ENCODE peak calls at places on chromosomes 7 and 10, in eight cellular contexts. One of them, this sample, is unnamed.

GRCh38 chr7:157224627-157225026 is 85.9 kb downstream of the UBE3C start:
- DNase-seq in right lobe of liver: no peak
- DNase-seq in A549: peak; percentile 65
- DNase-seq in endothelial cell of umbilical vein: peak; percentile 25
- DNase-seq in stomach: no peak
- DNase-seq in suprapubic skin: no peak
- DNase-seq in heart left ventricle: no peak
- DNase-seq in ovary: no peak
- DNase-seq in this sample: no peak

GRCh38 chr7:6116216-6116615 is 85.0 kb downstream of the ANKRD61 start:
- DNase-seq in right lobe of liver: no peak
- DNase-seq in A549: no peak
- DNase-seq in endothelial cell of umbilical vein: no peak
- DNase-seq in stomach: no peak
- DNase-seq in suprapubic skin: no peak
- DNase-seq in heart left ventricle: no peak
- DNase-seq in ovary: no peak
- DNase-seq in this sample: no peak

GRCh38 chr7:26639695-26640094 is 224.7 kb downstream of the SKAP2 start:
- DNase-seq in right lobe of liver: no peak
- DNase-seq in A549: no peak
- DNase-seq in endothelial cell of umbilical vein: no peak
- DNase-seq in stomach: no peak
- DNase-seq in suprapubic skin: no peak
- DNase-seq in heart left ventricle: no peak
- DNase-seq in ovary: no peak
- DNase-seq in this sample: no peak

GRCh38 chr7:37150180-37150579 is 298.5 kb downstream of the ELMO1 start:
- DNase-seq in right lobe of liver: no peak
- DNase-seq in A549: no peak
- DNase-seq in endothelial cell of umbilical vein: no peak
- DNase-seq in stomach: no peak
- DNase-seq in suprapubic skin: no peak
- DNase-seq in heart left ventricle: no peak
- DNase-seq in ovary: no peak
- DNase-seq in this sample: no peak

GRCh38 chr10:67550838-67551402 is 145.1 kb downstream of the CTNNA3 start:
- DNase-seq in right lobe of liver: no peak
- DNase-seq in A549: no peak
- DNase-seq in endothelial cell of umbilical vein: no peak
- DNase-seq in stomach: no peak
- DNase-seq in suprapubic skin: no peak
- DNase-seq in heart left ventricle: peak; percentile 55
- DNase-seq in ovary: no peak
- DNase-seq in this sample: no peak

GRCh38 chr7:3861941-3862340 is 560.9 kb downstream of the SDK1 start:
- DNase-seq in right lobe of liver: no peak
- DNase-seq in A549: no peak
- DNase-seq in endothelial cell of umbilical vein: peak; percentile 9
- DNase-seq in stomach: no peak
- DNase-seq in suprapubic skin: peak; percentile 81
- DNase-seq in heart left ventricle: no peak
- DNase-seq in ovary: no peak
- DNase-seq in this sample: peak; percentile 19

GRCh38 chr7:55237156-55237721 is 127.9 kb upstream of the LANCL2 start:
- DNase-seq in right lobe of liver: no peak
- DNase-seq in A549: no peak
- DNase-seq in endothelial cell of umbilical vein: no peak
- DNase-seq in stomach: no peak
- DNase-seq in suprapubic skin: no peak
- DNase-seq in heart left ventricle: no peak
- DNase-seq in ovary: no peak
- DNase-seq in this sample: no peak

GRCh38 chr7:45869426-45869825 is 3.5 kb downstream of the CCDC201 start:
- DNase-seq in right lobe of liver: no peak
- DNase-seq in A549: peak; percentile 32
- DNase-seq in endothelial cell of umbilical vein: no peak
- DNase-seq in stomach: no peak
- DNase-seq in suprapubic skin: no peak
- DNase-seq in heart left ventricle: no peak
- DNase-seq in ovary: no peak
- DNase-seq in this sample: no peak

GRCh38 chr10:89567566-89568245 is 32.3 kb upstream of the SLC16A12 start:
- DNase-seq in right lobe of liver: no peak
- DNase-seq in A549: no peak
- DNase-seq in endothelial cell of umbilical vein: no peak
- DNase-seq in stomach: no peak
- DNase-seq in suprapubic skin: no peak
- DNase-seq in heart left ventricle: no peak
- DNase-seq in ovary: no peak
- DNase-seq in this sample: no peak

GRCh38 chr10:6348091-6348862 is 145.5 kb downstream of the PFKFB3 start:
- DNase-seq in right lobe of liver: no peak
- DNase-seq in A549: no peak
- DNase-seq in endothelial cell of umbilical vein: no peak
- DNase-seq in stomach: peak; percentile 51
- DNase-seq in suprapubic skin: no peak
- DNase-seq in heart left ventricle: peak; percentile 69
- DNase-seq in ovary: no peak
- DNase-seq in this sample: no peak

GRCh38 chr10:14349081-14349480 is 18.4 kb upstream of the FRMD4A start:
- DNase-seq in right lobe of liver: no peak
- DNase-seq in A549: no peak
- DNase-seq in endothelial cell of umbilical vein: no peak
- DNase-seq in stomach: no peak
- DNase-seq in suprapubic skin: no peak
- DNase-seq in heart left ventricle: no peak
- DNase-seq in ovary: no peak
- DNase-seq in this sample: no peak

GRCh38 chr10:112802411-112803060 is 147.5 kb upstream of the TCF7L2 start:
- DNase-seq in right lobe of liver: no peak
- DNase-seq in A549: no peak
- DNase-seq in endothelial cell of umbilical vein: no peak
- DNase-seq in stomach: no peak
- DNase-seq in suprapubic skin: no peak
- DNase-seq in heart left ventricle: no peak
- DNase-seq in ovary: no peak
- DNase-seq in this sample: no peak

GRCh38 chr7:513521-514166 is 6.0 kb downstream of the PDGFA start:
- DNase-seq in right lobe of liver: no peak
- DNase-seq in A549: no peak
- DNase-seq in endothelial cell of umbilical vein: no peak
- DNase-seq in stomach: no peak
- DNase-seq in suprapubic skin: no peak
- DNase-seq in heart left ventricle: no peak
- DNase-seq in ovary: no peak
- DNase-seq in this sample: peak; percentile 91

GRCh38 chr10:124296121-124296812 is 122.5 kb downstream of the OAT start:
- DNase-seq in right lobe of liver: no peak
- DNase-seq in A549: no peak
- DNase-seq in endothelial cell of umbilical vein: no peak
- DNase-seq in stomach: no peak
- DNase-seq in suprapubic skin: peak; percentile 66
- DNase-seq in heart left ventricle: no peak
- DNase-seq in ovary: no peak
- DNase-seq in this sample: no peak

GRCh38 chr7:106659963-106660861 is 746 bp downstream of the CCDC71L start:
- DNase-seq in right lobe of liver: peak; percentile 90
- DNase-seq in A549: peak; percentile 87
- DNase-seq in endothelial cell of umbilical vein: peak; percentile 87
- DNase-seq in stomach: peak; percentile 79
- DNase-seq in suprapubic skin: peak; percentile 87
- DNase-seq in heart left ventricle: peak; percentile 90
- DNase-seq in ovary: peak; percentile 62
- DNase-seq in this sample: peak; percentile 77
- TF ChIP-seq POLR2A in right lobe of liver: peak; percentile 51
- TF ChIP-seq POLR2A in A549: no peak
- TF ChIP-seq POLR2A in endothelial cell of umbilical vein: peak; percentile 68
- TF ChIP-seq POLR2A in stomach: no peak
- TF ChIP-seq POLR2A in suprapubic skin: no peak
- TF ChIP-seq POLR2A in heart left ventricle: no peak
- TF ChIP-seq POLR2A in ovary: no peak
- TF ChIP-seq POLR2A in this sample: no peak

DNA sequence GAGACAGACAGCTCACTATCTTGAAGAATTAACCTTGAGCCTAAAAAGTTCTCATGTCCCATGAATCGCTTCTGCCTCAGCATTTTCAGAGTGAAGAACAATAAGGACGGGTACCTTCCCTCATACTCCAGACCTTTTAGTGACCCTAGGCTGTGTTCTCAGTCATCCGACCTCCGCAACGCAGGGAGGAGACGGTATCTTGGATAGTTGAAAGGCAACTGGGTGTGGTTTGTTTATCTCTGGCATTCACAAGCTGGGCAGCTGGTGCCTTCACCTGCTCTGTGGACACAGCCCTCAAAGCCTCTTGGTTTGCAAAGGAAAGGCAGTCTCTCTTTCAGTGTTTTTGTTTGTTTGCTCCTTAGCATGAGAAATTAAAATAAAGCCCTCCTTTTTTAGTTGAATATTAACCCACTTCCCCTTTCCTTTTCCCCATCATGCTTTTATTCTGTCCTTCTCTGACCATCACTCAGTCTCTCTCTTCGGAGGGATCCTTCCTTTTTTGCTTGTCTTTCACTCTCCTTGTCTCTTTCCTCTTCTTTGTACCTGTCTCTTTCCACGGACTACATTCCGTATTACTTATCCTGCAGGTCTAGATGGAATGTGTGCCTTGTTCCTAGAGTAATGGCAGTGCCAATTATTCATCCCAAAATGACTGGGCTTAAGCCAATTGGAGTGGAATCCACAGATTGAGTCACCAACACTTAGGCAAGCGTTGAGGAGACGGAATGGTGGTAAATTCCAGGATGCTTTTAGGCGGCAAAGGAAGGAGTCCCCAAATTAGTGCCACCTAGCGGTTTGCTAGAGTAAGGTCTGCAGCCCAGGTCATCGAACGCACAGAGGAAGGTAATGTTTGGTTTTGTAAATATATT is 45.8 kb downstream of the PRR15 start:
- DNase-seq in right lobe of liver: no peak
- DNase-seq in A549: peak; percentile 77
- DNase-seq in endothelial cell of umbilical vein: peak; percentile 17
- DNase-seq in stomach: peak; percentile 37
- DNase-seq in suprapubic skin: no peak
- DNase-seq in heart left ventricle: no peak
- DNase-seq in ovary: no peak
- DNase-seq in this sample: peak; percentile 58
- TF ChIP-seq POLR2A in right lobe of liver: no peak
- TF ChIP-seq POLR2A in A549: no peak
- TF ChIP-seq POLR2A in endothelial cell of umbilical vein: no peak
- TF ChIP-seq POLR2A in stomach: no peak
- TF ChIP-seq POLR2A in suprapubic skin: no peak
- TF ChIP-seq POLR2A in heart left ventricle: no peak
- TF ChIP-seq POLR2A in ovary: no peak
- TF ChIP-seq POLR2A in this sample: no peak

GRCh38 chr7:17298840-17299476 is 506 bp downstream of the AHR start:
- DNase-seq in right lobe of liver: peak; percentile 78
- DNase-seq in A549: peak; percentile 39
- DNase-seq in endothelial cell of umbilical vein: no peak
- DNase-seq in stomach: peak; percentile 49
- DNase-seq in suprapubic skin: peak; percentile 81
- DNase-seq in heart left ventricle: peak; percentile 74
- DNase-seq in ovary: peak; percentile 27
- DNase-seq in this sample: no peak
- TF ChIP-seq POLR2A in right lobe of liver: peak; percentile 40
- TF ChIP-seq POLR2A in A549: no peak
- TF ChIP-seq POLR2A in endothelial cell of umbilical vein: no peak
- TF ChIP-seq POLR2A in stomach: no peak
- TF ChIP-seq POLR2A in suprapubic skin: peak; percentile 17
- TF ChIP-seq POLR2A in heart left ventricle: no peak
- TF ChIP-seq POLR2A in ovary: no peak
- TF ChIP-seq POLR2A in this sample: no peak

GRCh38 chr7:150986556-150986955 is 4.3 kb upstream of the NOS3 start:
- DNase-seq in right lobe of liver: peak; percentile 46
- DNase-seq in A549: no peak
- DNase-seq in endothelial cell of umbilical vein: no peak
- DNase-seq in stomach: no peak
- DNase-seq in suprapubic skin: no peak
- DNase-seq in heart left ventricle: peak; percentile 42
- DNase-seq in ovary: no peak
- DNase-seq in this sample: no peak

GRCh38 chr7:150990416-150991186 is at the start of gene NOS3:
- DNase-seq in right lobe of liver: peak; percentile 35
- DNase-seq in A549: no peak
- DNase-seq in endothelial cell of umbilical vein: no peak
- DNase-seq in stomach: no peak
- DNase-seq in suprapubic skin: no peak
- DNase-seq in heart left ventricle: peak; percentile 32
- DNase-seq in ovary: no peak
- DNase-seq in this sample: no peak

GRCh38 chr7:150989456-150989855 is 1.4 kb upstream of the NOS3 start:
- DNase-seq in right lobe of liver: peak; percentile 41
- DNase-seq in A549: no peak
- DNase-seq in endothelial cell of umbilical vein: no peak
- DNase-seq in stomach: no peak
- DNase-seq in suprapubic skin: no peak
- DNase-seq in heart left ventricle: peak; percentile 34
- DNase-seq in ovary: no peak
- DNase-seq in this sample: no peak

GRCh38 chr7:150986099-150986512 is 4.7 kb upstream of the NOS3 start:
- DNase-seq in right lobe of liver: peak; percentile 62
- DNase-seq in A549: peak; percentile 64
- DNase-seq in endothelial cell of umbilical vein: peak; percentile 57
- DNase-seq in stomach: peak; percentile 58
- DNase-seq in suprapubic skin: no peak
- DNase-seq in heart left ventricle: peak; percentile 80
- DNase-seq in ovary: no peak
- DNase-seq in this sample: no peak

DNA sequence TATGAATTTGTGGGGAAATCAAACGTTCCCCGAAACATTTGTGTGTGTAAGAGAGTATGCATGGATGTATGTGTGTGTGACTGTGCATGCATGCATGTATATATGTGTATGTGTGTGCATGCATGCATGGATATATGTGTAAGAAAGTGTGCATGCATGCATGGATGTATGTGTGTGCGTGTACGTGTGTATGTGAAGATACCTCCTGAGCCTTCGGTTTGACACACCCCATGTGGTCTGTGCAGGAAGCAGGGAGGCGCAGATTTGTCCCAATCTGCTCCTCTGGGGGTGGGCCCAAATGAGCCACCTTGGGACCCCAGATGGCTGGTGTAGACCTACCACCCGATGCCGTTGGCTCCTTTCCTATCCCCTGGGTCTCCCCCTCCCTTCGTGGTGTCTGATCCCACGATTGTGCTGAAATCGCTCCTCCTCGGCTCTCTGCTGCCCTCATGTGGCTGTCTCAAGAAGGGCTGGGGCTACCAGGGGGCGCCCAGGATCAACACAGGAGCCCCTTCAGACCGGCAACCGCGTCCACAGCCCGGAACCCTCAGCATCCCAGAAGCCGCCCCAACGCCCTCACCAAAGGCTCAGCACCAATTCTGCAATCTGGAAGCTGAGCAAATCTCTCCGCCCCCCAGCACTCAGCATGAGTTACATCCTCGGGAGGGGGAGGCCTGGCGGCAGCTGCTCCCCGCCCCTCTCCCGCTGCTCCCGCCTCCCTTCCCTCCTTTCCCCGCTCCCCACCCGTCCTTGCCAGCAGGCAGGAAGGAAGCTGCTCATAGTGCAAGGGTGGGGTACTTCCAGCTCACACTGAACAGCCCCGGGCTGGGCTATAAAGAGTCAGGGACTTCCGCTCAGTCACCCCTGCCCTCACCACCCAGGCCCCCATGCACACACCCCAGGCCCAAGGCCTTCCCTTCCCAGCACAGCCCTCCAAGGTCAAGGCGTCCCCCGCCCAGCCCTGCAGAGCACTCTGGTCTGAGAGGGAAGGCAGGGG is 2.3 kb upstream of the NOS3 start:
- DNase-seq in right lobe of liver: peak; percentile 68
- DNase-seq in A549: peak; percentile 36
- DNase-seq in endothelial cell of umbilical vein: peak; percentile 87
- DNase-seq in stomach: no peak
- DNase-seq in suprapubic skin: no peak
- DNase-seq in heart left ventricle: peak; percentile 79
- DNase-seq in ovary: no peak
- DNase-seq in this sample: no peak
- TF ChIP-seq POLR2A in right lobe of liver: no peak
- TF ChIP-seq POLR2A in A549: no peak
- TF ChIP-seq POLR2A in endothelial cell of umbilical vein: peak; percentile 47
- TF ChIP-seq POLR2A in stomach: no peak
- TF ChIP-seq POLR2A in suprapubic skin: no peak
- TF ChIP-seq POLR2A in heart left ventricle: no peak
- TF ChIP-seq POLR2A in ovary: no peak
- TF ChIP-seq POLR2A in this sample: no peak